ENCODE peak calls at places on chromosomes 7 and 10, in four cellular contexts. K is activated CD8-positive, alpha-beta memory T cell treated with anti-CD3 and anti-CD28 coated beads for 24 hours; Q is BJ; W is tibial nerve. R is an unnamed sample.

GRCh38 chr7:40717242-40717641 is 582.4 kb downstream of the SUGCT start:
- DNase-seq in K (no peak), Q (no peak), W (peak), R (no peak)

GRCh38 chr7:5780801-5781496 is 514 bp downstream of the RNF216 start:
- DNase-seq in Q (no peak), K (peak), W (peak), R (peak)

GRCh38 chr10:104029528-104029875 is 56.2 kb downstream of the COL17A1 start:
- DNase-seq in W (peak), K (no peak), Q (no peak), R (no peak)

GRCh38 chr7:136998495-136998894 is 130.0 kb downstream of the CHRM2 start:
- DNase-seq in W (no peak), K (no peak), Q (peak), R (no peak)

GRCh38 chr7:96548664-96549063 is 161.0 kb downstream of the SEM1 start:
- DNase-seq in W (no peak), K (no peak), Q (no peak), R (no peak)

GRCh38 chr10:47438857-47439474 is 44.9 kb downstream of the ANXA8 start:
- DNase-seq in K (no peak), W (no peak), Q (no peak), R (no peak)

GRCh38 chr10:31075434-31075833 is 43.8 kb upstream of the ZNF438 start:
- DNase-seq in Q (peak), K (no peak), W (no peak), R (no peak)

GRCh38 chr10:6878067-6878412 is 298.0 kb upstream of the PRKCQ start:
- DNase-seq in W (no peak), Q (no peak), K (no peak), R (no peak)

GRCh38 chr7:2487586-2488271 is 11.5 kb upstream of the GRIFIN start:
- DNase-seq in Q (no peak), W (no peak), K (no peak), R (no peak)

R was measured in omental fat pad.